ENCODE peak calls at places on chromosomes 6 and 20, in seven cellular contexts. Z is body of pancreas; E is C1 segment of cervical spinal cord; A is stimulated activated CD8-positive, alpha-beta memory T cell treated with anti-CD3 and anti-CD28 coated beads, Interleukin-7, amount 100 ng/mL, for 1 hour; V is iPS DF 6.9; O is HEK293T; G is activated T-helper 1 cell treated with anti-CD3 and anti-CD28 coated beads, Interleukin-2, amount 50 U/mL, for 16 hours. X is an unnamed sample.

GRCh38 chr6:11869656-11870340 is 91.2 kb upstream of the ADTRP start:
- DNase-seq in G (no peak), V (no peak), E (no peak), A (no peak), O (no peak), Z (peak; percentile 67), X (no peak)

GRCh38 chr6:16769986-16770376 is 8.7 kb upstream of the ATXN1 start:
- DNase-seq in A (no peak), V (no peak), E (no peak), O (no peak), Z (no peak), G (no peak), X (no peak)

GRCh38 chr6:99612551-99613397 is 6.1 kb downstream of the PRDM13 start:
- DNase-seq in E (no peak), G (no peak), A (no peak), V (no peak), O (no peak), Z (no peak), X (no peak)

GRCh38 chr20:3239026-3239866 is at the start of gene SLC4A11:
- DNase-seq in A (no peak), G (no peak), V (peak; percentile 71), E (no peak), O (peak; percentile 79), Z (peak; percentile 56), X (no peak)

GRCh38 chr6:162899148-162899547 is 171.4 kb downstream of the PACRG start:
- DNase-seq in G (no peak), V (no peak), O (no peak), E (no peak), Z (no peak), A (no peak), X (no peak)

GRCh38 chr6:168851460-168852103 is 402.1 kb downstream of the THBS2 start:
- DNase-seq in A (no peak), E (no peak), Z (no peak), V (no peak), G (no peak), O (no peak), X (no peak)

GRCh38 chr6:121897337-121897760 is 461.9 kb downstream of the GJA1 start:
- DNase-seq in V (no peak), A (no peak), Z (no peak), G (no peak), E (no peak), O (no peak), X (no peak)

GRCh38 chr6:113876654-113877053 is 19.5 kb downstream of the MARCKS start:
- DNase-seq in Z (no peak), G (no peak), A (no peak), E (no peak), O (no peak), V (no peak), X (no peak)

GRCh38 chr20:56440346-56441007 is 27.9 kb upstream of the RTF2 start:
- DNase-seq in Z (no peak), V (no peak), E (no peak), O (no peak), A (peak; percentile 19), G (peak; percentile 37), X (no peak)